ENCODE peak calls at places on chromosome 9, in five cellular contexts. One of them, this sample, is unnamed.

GRCh38 chr9:16679327-16679821 is 191.1 kb downstream of the BNC2 start:
- DNase-seq in right lobe of liver: no peak
- DNase-seq in CD4-positive, CD25-positive, alpha-beta regulatory T cell: no peak
- DNase-seq in left lung: no peak
- DNase-seq in heart left ventricle: no peak
- DNase-seq in this sample: no peak

GRCh38 chr9:78677326-78677725 is 380.4 kb downstream of the PSAT1 start:
- DNase-seq in right lobe of liver: no peak
- DNase-seq in CD4-positive, CD25-positive, alpha-beta regulatory T cell: no peak
- DNase-seq in left lung: no peak
- DNase-seq in heart left ventricle: no peak
- DNase-seq in this sample: no peak

GRCh38 chr9:125462766-125463384 is 201.2 kb downstream of the GAPVD1 start:
- DNase-seq in right lobe of liver: no peak
- DNase-seq in CD4-positive, CD25-positive, alpha-beta regulatory T cell: no peak
- DNase-seq in left lung: no peak
- DNase-seq in heart left ventricle: no peak
- DNase-seq in this sample: no peak

GRCh38 chr9:126702501-126703329 is 89.0 kb downstream of the LMX1B start:
- DNase-seq in right lobe of liver: no peak
- DNase-seq in CD4-positive, CD25-positive, alpha-beta regulatory T cell: no peak
- DNase-seq in left lung: no peak
- DNase-seq in heart left ventricle: no peak
- DNase-seq in this sample: no peak

GRCh38 chr9:99430301-99430700 is 208.2 kb downstream of the SEC61B start:
- DNase-seq in right lobe of liver: no peak
- DNase-seq in CD4-positive, CD25-positive, alpha-beta regulatory T cell: no peak
- DNase-seq in left lung: peak; percentile 45
- DNase-seq in heart left ventricle: no peak
- DNase-seq in this sample: peak; percentile 52

GRCh38 chr9:121317737-121318630 is 50.0 kb downstream of the GSN start:
- DNase-seq in right lobe of liver: peak; percentile 88
- DNase-seq in CD4-positive, CD25-positive, alpha-beta regulatory T cell: no peak
- DNase-seq in left lung: no peak
- DNase-seq in heart left ventricle: peak; percentile 63
- DNase-seq in this sample: no peak

GRCh38 chr9:38436708-38437107 is 12.5 kb upstream of the IGFBPL1 start:
- DNase-seq in right lobe of liver: no peak
- DNase-seq in CD4-positive, CD25-positive, alpha-beta regulatory T cell: no peak
- DNase-seq in left lung: no peak
- DNase-seq in heart left ventricle: no peak
- DNase-seq in this sample: no peak

GRCh38 chr9:116049506-116049905 is 104.1 kb upstream of the PAPPA start:
- DNase-seq in right lobe of liver: no peak
- DNase-seq in CD4-positive, CD25-positive, alpha-beta regulatory T cell: no peak
- DNase-seq in left lung: no peak
- DNase-seq in heart left ventricle: no peak
- DNase-seq in this sample: no peak

GRCh38 chr9:137880160-137880975 is 2.8 kb downstream of the CACNA1B start:
- DNase-seq in right lobe of liver: no peak
- DNase-seq in CD4-positive, CD25-positive, alpha-beta regulatory T cell: no peak
- DNase-seq in left lung: no peak
- DNase-seq in heart left ventricle: no peak
- DNase-seq in this sample: no peak

GRCh38 chr9:123365287-123365880 is 9.4 kb downstream of the CRB2 start:
- DNase-seq in right lobe of liver: no peak
- DNase-seq in CD4-positive, CD25-positive, alpha-beta regulatory T cell: no peak
- DNase-seq in left lung: no peak
- DNase-seq in heart left ventricle: no peak
- DNase-seq in this sample: no peak

GRCh38 chr9:98974994-98975712 is 31.4 kb downstream of the COL15A1 start:
- DNase-seq in right lobe of liver: peak; percentile 84
- DNase-seq in CD4-positive, CD25-positive, alpha-beta regulatory T cell: peak; percentile 71
- DNase-seq in left lung: peak; percentile 84
- DNase-seq in heart left ventricle: peak; percentile 86
- DNase-seq in this sample: peak; percentile 73

GRCh38 chr9:100099722-100100042 is 639 bp downstream of the INVS start:
- DNase-seq in right lobe of liver: no peak
- DNase-seq in CD4-positive, CD25-positive, alpha-beta regulatory T cell: no peak
- DNase-seq in left lung: peak; percentile 60
- DNase-seq in heart left ventricle: peak; percentile 22
- DNase-seq in this sample: peak; percentile 25

GRCh38 chr9:103407260-103407659 is 412.1 kb downstream of the CYLC2 start:
- DNase-seq in right lobe of liver: no peak
- DNase-seq in CD4-positive, CD25-positive, alpha-beta regulatory T cell: no peak
- DNase-seq in left lung: no peak
- DNase-seq in heart left ventricle: no peak
- DNase-seq in this sample: no peak

GRCh38 chr9:98995059-98995665 is 51.5 kb downstream of the COL15A1 start:
- DNase-seq in right lobe of liver: no peak
- DNase-seq in CD4-positive, CD25-positive, alpha-beta regulatory T cell: no peak
- DNase-seq in left lung: no peak
- DNase-seq in heart left ventricle: peak; percentile 75
- DNase-seq in this sample: no peak

GRCh38 chr9:75039804-75040203 is 11.7 kb upstream of the CARNMT1 start:
- DNase-seq in right lobe of liver: no peak
- DNase-seq in CD4-positive, CD25-positive, alpha-beta regulatory T cell: no peak
- DNase-seq in left lung: no peak
- DNase-seq in heart left ventricle: no peak
- DNase-seq in this sample: no peak

GRCh38 chr9:70574222-70574837 is 159.9 kb upstream of the KLF9 start:
- DNase-seq in right lobe of liver: no peak
- DNase-seq in CD4-positive, CD25-positive, alpha-beta regulatory T cell: no peak
- DNase-seq in left lung: no peak
- DNase-seq in heart left ventricle: no peak
- DNase-seq in this sample: no peak

GRCh38 chr9:109320734-109321448 is at the start of gene EPB41L4B:
- DNase-seq in right lobe of liver: peak; percentile 95
- DNase-seq in CD4-positive, CD25-positive, alpha-beta regulatory T cell: peak; percentile 83
- DNase-seq in left lung: peak; percentile 87
- DNase-seq in heart left ventricle: peak; percentile 84
- DNase-seq in this sample: peak; percentile 95

GRCh38 chr9:7169717-7170348 is 412.1 kb downstream of the KDM4C start:
- DNase-seq in right lobe of liver: no peak
- DNase-seq in CD4-positive, CD25-positive, alpha-beta regulatory T cell: no peak
- DNase-seq in left lung: no peak
- DNase-seq in heart left ventricle: no peak
- DNase-seq in this sample: no peak

GRCh38 chr9:75001719-75002421 is 26.2 kb downstream of the CARNMT1 start:
- DNase-seq in right lobe of liver: no peak
- DNase-seq in CD4-positive, CD25-positive, alpha-beta regulatory T cell: peak; percentile 73
- DNase-seq in left lung: no peak
- DNase-seq in heart left ventricle: no peak
- DNase-seq in this sample: peak; percentile 90

GRCh38 chr9:109317311-109317978 is 3.4 kb downstream of the EPB41L4B start:
- DNase-seq in right lobe of liver: no peak
- DNase-seq in CD4-positive, CD25-positive, alpha-beta regulatory T cell: no peak
- DNase-seq in left lung: no peak
- DNase-seq in heart left ventricle: no peak
- DNase-seq in this sample: no peak

GRCh38 chr9:65410926-65411325 is 125.9 kb upstream of the FOXD4L5 start:
- DNase-seq in right lobe of liver: no peak
- DNase-seq in CD4-positive, CD25-positive, alpha-beta regulatory T cell: no peak
- DNase-seq in left lung: no peak
- DNase-seq in heart left ventricle: no peak
- DNase-seq in this sample: no peak

GRCh38 chr9:111662851-111663823 is 1.7 kb downstream of the GNG10 start:
- DNase-seq in right lobe of liver: no peak
- DNase-seq in CD4-positive, CD25-positive, alpha-beta regulatory T cell: peak; percentile 10
- DNase-seq in left lung: no peak
- DNase-seq in heart left ventricle: no peak
- DNase-seq in this sample: no peak

GRCh38 chr9:77808750-77809079 is 160.6 kb upstream of the GNA14 start:
- DNase-seq in right lobe of liver: no peak
- DNase-seq in CD4-positive, CD25-positive, alpha-beta regulatory T cell: no peak
- DNase-seq in left lung: no peak
- DNase-seq in heart left ventricle: no peak
- DNase-seq in this sample: no peak

GRCh38 chr9:91180930-91181268 is 180.8 kb downstream of the AUH start:
- DNase-seq in right lobe of liver: no peak
- DNase-seq in CD4-positive, CD25-positive, alpha-beta regulatory T cell: no peak
- DNase-seq in left lung: no peak
- DNase-seq in heart left ventricle: no peak
- DNase-seq in this sample: no peak

GRCh38 chr9:28946648-28947047 is 1373.4 kb upstream of the C9orf72 start:
- DNase-seq in right lobe of liver: no peak
- DNase-seq in CD4-positive, CD25-positive, alpha-beta regulatory T cell: no peak
- DNase-seq in left lung: no peak
- DNase-seq in heart left ventricle: no peak
- DNase-seq in this sample: no peak

GRCh38 chr9:72315089-72315509 is 49.9 kb downstream of the ZFAND5 start:
- DNase-seq in right lobe of liver: no peak
- DNase-seq in CD4-positive, CD25-positive, alpha-beta regulatory T cell: no peak
- DNase-seq in left lung: peak; percentile 51
- DNase-seq in heart left ventricle: peak; percentile 38
- DNase-seq in this sample: peak; percentile 14

GRCh38 chr9:101366038-101366756 is 18.6 kb downstream of the BAAT start:
- DNase-seq in right lobe of liver: no peak
- DNase-seq in CD4-positive, CD25-positive, alpha-beta regulatory T cell: no peak
- DNase-seq in left lung: no peak
- DNase-seq in heart left ventricle: no peak
- DNase-seq in this sample: no peak

GRCh38 chr9:89993678-89994630 is 389.1 kb downstream of the GADD45G start:
- DNase-seq in right lobe of liver: peak; percentile 91
- DNase-seq in CD4-positive, CD25-positive, alpha-beta regulatory T cell: no peak
- DNase-seq in left lung: peak; percentile 76
- DNase-seq in heart left ventricle: peak; percentile 52
- DNase-seq in this sample: no peak

GRCh38 chr9:98927724-98928123 is 16.0 kb upstream of the COL15A1 start:
- DNase-seq in right lobe of liver: no peak
- DNase-seq in CD4-positive, CD25-positive, alpha-beta regulatory T cell: no peak
- DNase-seq in left lung: no peak
- DNase-seq in heart left ventricle: no peak
- DNase-seq in this sample: no peak

DNA sequence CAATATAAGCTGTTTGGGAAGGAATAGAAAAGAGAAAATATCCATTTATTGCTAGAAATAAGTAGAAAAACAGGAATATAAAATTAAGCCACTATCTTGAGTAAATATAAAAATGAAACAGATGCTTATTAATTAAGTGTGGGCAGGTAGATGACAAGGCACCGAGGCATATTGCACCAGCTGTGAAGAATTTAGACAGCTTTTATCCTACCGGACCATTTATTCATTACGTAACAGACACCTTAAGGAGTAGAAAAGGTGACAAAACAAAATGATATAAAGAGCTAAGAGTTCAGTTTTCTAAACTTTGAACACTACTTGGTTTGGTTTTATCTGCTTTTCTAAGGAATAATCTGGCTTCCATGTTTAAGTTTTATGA is 404.1 kb downstream of the PTPRD start:
- DNase-seq in right lobe of liver: no peak
- DNase-seq in CD4-positive, CD25-positive, alpha-beta regulatory T cell: no peak
- DNase-seq in left lung: no peak
- DNase-seq in heart left ventricle: no peak
- DNase-seq in this sample: no peak
- H3K4me3 ChIP-seq in right lobe of liver: peak overlapping the region; percentile 34
- H3K4me3 ChIP-seq in CD4-positive, CD25-positive, alpha-beta regulatory T cell: no peak overlapping the region
- H3K4me3 ChIP-seq in left lung: peak overlapping the region; percentile 9
- H3K4me3 ChIP-seq in heart left ventricle: peak overlapping the region; percentile 30
- H3K4me3 ChIP-seq in this sample: peak overlapping the region; percentile 18

GRCh38 chr9:22108581-22109370 is 99.7 kb upstream of the CDKN2B start:
- DNase-seq in right lobe of liver: no peak
- DNase-seq in CD4-positive, CD25-positive, alpha-beta regulatory T cell: no peak
- DNase-seq in left lung: no peak
- DNase-seq in heart left ventricle: no peak
- DNase-seq in this sample: no peak
- H3K4me3 ChIP-seq in right lobe of liver: no peak overlapping the region
- H3K4me3 ChIP-seq in CD4-positive, CD25-positive, alpha-beta regulatory T cell: no peak overlapping the region
- H3K4me3 ChIP-seq in left lung: no peak overlapping the region
- H3K4me3 ChIP-seq in heart left ventricle: no peak overlapping the region
- H3K4me3 ChIP-seq in this sample: no peak overlapping the region

DNA sequence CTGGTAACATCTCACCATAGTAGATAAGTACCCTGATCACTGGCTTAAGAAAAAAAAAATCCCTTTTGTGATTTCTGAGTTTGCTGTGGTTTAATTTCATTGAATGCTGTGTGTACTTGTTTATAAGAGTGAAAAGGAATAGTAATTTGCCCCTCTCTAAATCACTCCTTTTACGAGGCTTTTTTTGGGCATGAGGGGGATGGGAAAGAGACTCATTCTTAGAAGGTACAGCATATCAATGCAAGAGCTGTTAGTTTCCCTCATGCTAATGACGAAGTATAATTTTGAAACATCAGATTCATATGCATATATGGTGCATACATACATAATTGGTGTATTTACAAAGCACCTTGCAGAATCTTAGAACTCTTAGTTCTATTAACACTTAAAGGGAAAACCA is 2.4 kb upstream of the SLC44A1 start:
- DNase-seq in right lobe of liver: no peak
- DNase-seq in CD4-positive, CD25-positive, alpha-beta regulatory T cell: no peak
- DNase-seq in left lung: no peak
- DNase-seq in heart left ventricle: no peak
- DNase-seq in this sample: no peak
- H3K4me3 ChIP-seq in right lobe of liver: no peak overlapping the region
- H3K4me3 ChIP-seq in CD4-positive, CD25-positive, alpha-beta regulatory T cell: no peak overlapping the region
- H3K4me3 ChIP-seq in left lung: no peak overlapping the region
- H3K4me3 ChIP-seq in heart left ventricle: no peak overlapping the region
- H3K4me3 ChIP-seq in this sample: no peak overlapping the region

GRCh38 chr9:133738806-133739150 is 626 bp upstream of the SARDH start:
- DNase-seq in right lobe of liver: no peak
- DNase-seq in CD4-positive, CD25-positive, alpha-beta regulatory T cell: no peak
- DNase-seq in left lung: no peak
- DNase-seq in heart left ventricle: no peak
- DNase-seq in this sample: no peak
- H3K4me3 ChIP-seq in right lobe of liver: peak overlapping the region; percentile 77
- H3K4me3 ChIP-seq in CD4-positive, CD25-positive, alpha-beta regulatory T cell: no peak overlapping the region
- H3K4me3 ChIP-seq in left lung: no peak overlapping the region
- H3K4me3 ChIP-seq in heart left ventricle: no peak overlapping the region
- H3K4me3 ChIP-seq in this sample: no peak overlapping the region

DNA sequence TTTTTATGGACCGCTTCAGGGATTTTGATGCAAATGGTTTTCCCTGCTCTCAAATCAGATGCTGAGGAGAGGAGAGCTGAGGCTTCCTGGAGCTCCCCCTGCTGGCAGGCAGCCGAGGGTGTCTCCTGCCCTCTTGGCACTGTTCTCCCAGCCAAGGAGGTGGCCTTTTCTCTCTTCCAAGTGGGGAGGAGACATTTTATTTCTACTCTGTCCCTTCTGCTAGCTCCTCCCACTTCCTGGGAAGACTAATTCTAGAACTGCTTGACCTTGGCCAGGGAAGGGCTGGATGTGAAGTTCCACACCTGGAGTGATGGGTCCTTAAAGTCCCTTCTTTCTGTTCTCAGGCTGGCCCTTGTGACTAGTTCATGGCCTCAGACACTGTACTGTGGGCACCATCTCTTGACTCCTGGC is 31.8 kb downstream of the PTPA start:
- DNase-seq in right lobe of liver: peak; percentile 83
- DNase-seq in CD4-positive, CD25-positive, alpha-beta regulatory T cell: peak; percentile 65
- DNase-seq in left lung: peak; percentile 86
- DNase-seq in heart left ventricle: peak; percentile 92
- DNase-seq in this sample: peak; percentile 79
- H3K4me3 ChIP-seq in right lobe of liver: no peak overlapping the region
- H3K4me3 ChIP-seq in CD4-positive, CD25-positive, alpha-beta regulatory T cell: no peak overlapping the region
- H3K4me3 ChIP-seq in left lung: no peak overlapping the region
- H3K4me3 ChIP-seq in heart left ventricle: peak overlapping the region; percentile 23
- H3K4me3 ChIP-seq in this sample: no peak overlapping the region